ENCODE peak calls at places on chromosomes 1 and 21, in seven cellular contexts. G is adrenal gland, M is pancreas, C is bronchial epithelial cell, O is astrocyte of the spinal cord, F is AG09309, V is WERI-Rb-1. Y is an unnamed sample.

GRCh38 chr1:243483084-243483845 is 227.4 kb downstream of the SDCCAG8 start:
- DNase-seq in G (no peak), M (no peak), C (no peak), O (no peak), F (no peak), V (peak), Y (no peak)

GRCh38 chr1:194568610-194569009 is 1382.2 kb upstream of the B3GALT2 start:
- DNase-seq in G (no peak), M (no peak), C (no peak), O (no peak), F (no peak), V (no peak), Y (no peak)

GRCh38 chr1:228099331-228099732 is 3.8 kb downstream of the C1orf35 start:
- DNase-seq in G (no peak), M (no peak), C (no peak), O (no peak), F (no peak), V (no peak), Y (no peak)

GRCh38 chr1:202952818-202953217 is 5.3 kb downstream of the ADIPOR1 start:
- DNase-seq in G (peak), M (peak), C (peak), O (peak), F (peak), V (no peak), Y (peak)

GRCh38 chr1:32142446-32143301 is 34.8 kb downstream of the KPNA6 start:
- DNase-seq in G (peak), M (peak), C (peak), O (peak), F (peak), V (no peak), Y (peak)

GRCh38 chr1:218436346-218436745 is 91.2 kb downstream of the TGFB2 start:
- DNase-seq in G (no peak), M (no peak), C (no peak), O (no peak), F (no peak), V (no peak), Y (no peak)

GRCh38 chr1:246794261-246795093 is 70.3 kb downstream of the SCCPDH start:
- DNase-seq in G (no peak), M (no peak), C (peak), O (no peak), F (peak), V (peak), Y (no peak)

GRCh38 chr1:20476260-20477038 is 9.6 kb downstream of the CAMK2N1 start:
- DNase-seq in G (peak), M (peak), C (no peak), O (no peak), F (no peak), V (peak), Y (no peak)

GRCh38 chr1:226863446-226863845 is 7.0 kb upstream of the PSEN2 start:
- DNase-seq in G (no peak), M (no peak), C (peak), O (peak), F (peak), V (no peak), Y (peak)

GRCh38 chr1:54499097-54500029 is 48.7 kb upstream of the ACOT11 start:
- DNase-seq in G (no peak), M (no peak), C (peak), O (peak), F (no peak), V (peak), Y (no peak)

GRCh38 chr1:26959722-26960624 is at the start of gene KDF1:
- DNase-seq in G (no peak), M (peak), C (peak), O (no peak), F (no peak), V (peak), Y (no peak)
- TF ChIP-seq CTCF in G (peak), M (peak), C (peak), O (no peak), F (no peak), V (peak), Y (no peak)

GRCh38 chr21:41933259-41934079 is 20.3 kb downstream of the C2CD2 start:
- DNase-seq in G (peak), M (no peak), C (peak), O (no peak), F (no peak), V (no peak), Y (no peak)
- H3K4me3 ChIP-seq in G (peak), M (no peak), C (peak), O (no peak), F (no peak), V (no peak), Y (no peak)

GRCh38 chr1:205570173-205570501 is 61.7 kb downstream of the ELK4 start:
- DNase-seq in G (no peak), M (no peak), C (no peak), O (no peak), F (no peak), V (peak), Y (no peak)

GRCh38 chr1:205568469-205569361 is 63.1 kb downstream of the ELK4 start:
- DNase-seq in G (no peak), M (no peak), C (no peak), O (no peak), F (no peak), V (peak), Y (no peak)

GRCh38 chr1:205570796-205571537 is 60.8 kb downstream of the ELK4 start:
- DNase-seq in G (no peak), M (no peak), C (peak), O (no peak), F (no peak), V (peak), Y (no peak)

GRCh38 chr1:205568135-205568468 is 63.6 kb downstream of the CDK18 start:
- DNase-seq in G (no peak), M (no peak), C (no peak), O (no peak), F (no peak), V (peak), Y (no peak)

GRCh38 chr1:205569411-205570172 is 62.2 kb downstream of the ELK4 start:
- DNase-seq in G (no peak), M (no peak), C (no peak), O (no peak), F (no peak), V (peak), Y (no peak)
- TF ChIP-seq CTCF in G (no peak), M (no peak), C (no peak), O (no peak), F (no peak), V (no peak), Y (no peak)

GRCh38 chr1:156151093-156151688 is 2.2 kb upstream of the SEMA4A start:
- DNase-seq in G (peak), M (no peak), C (peak), O (no peak), F (no peak), V (no peak), Y (no peak)

GRCh38 chr1:156148236-156148635 is 5.1 kb upstream of the SEMA4A start:
- DNase-seq in G (no peak), M (no peak), C (no peak), O (no peak), F (no peak), V (no peak), Y (no peak)

GRCh38 chr1:156146749-156147405 is 6.5 kb upstream of the SEMA4A start:
- DNase-seq in G (no peak), M (no peak), C (no peak), O (no peak), F (no peak), V (no peak), Y (no peak)

GRCh38 chr1:156150107-156151000 is 3.0 kb upstream of the SEMA4A start:
- DNase-seq in G (no peak), M (no peak), C (no peak), O (no peak), F (no peak), V (no peak), Y (no peak)

GRCh38 chr1:156149374-156150106 is 3.8 kb upstream of the SEMA4A start:
- DNase-seq in G (no peak), M (no peak), C (no peak), O (no peak), F (no peak), V (no peak), Y (no peak)
- H3K4me3 ChIP-seq in G (no peak), M (no peak), C (no peak), O (no peak), F (no peak), V (no peak), Y (no peak)

DNA sequence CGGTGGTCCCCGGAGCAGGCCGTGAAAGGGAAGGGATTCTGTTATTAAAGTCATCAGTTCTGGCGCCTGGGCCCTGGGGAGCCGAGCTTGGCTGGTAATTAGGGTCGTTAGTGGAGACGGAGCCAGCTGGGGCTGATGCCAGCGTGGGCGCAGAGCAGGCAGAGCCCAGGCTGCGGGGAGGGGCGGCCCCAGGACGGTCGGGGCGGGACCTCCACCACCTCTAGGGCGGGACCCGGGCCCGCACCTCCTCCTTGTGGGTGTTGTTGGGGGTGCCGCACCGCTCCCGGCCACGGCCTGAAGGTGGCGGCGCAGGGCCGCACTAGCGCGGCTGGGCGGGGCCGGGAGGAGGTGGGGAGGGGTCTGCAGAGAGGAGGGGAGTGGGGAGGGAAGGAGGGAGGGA is 470.6 kb downstream of the PTPRU start:
- DNase-seq in G (no peak), M (no peak), C (no peak), O (peak), F (no peak), V (peak), Y (no peak)
- TF ChIP-seq CTCF in G (peak), M (no peak), C (peak), O (peak), F (peak), V (peak), Y (peak)

DNA sequence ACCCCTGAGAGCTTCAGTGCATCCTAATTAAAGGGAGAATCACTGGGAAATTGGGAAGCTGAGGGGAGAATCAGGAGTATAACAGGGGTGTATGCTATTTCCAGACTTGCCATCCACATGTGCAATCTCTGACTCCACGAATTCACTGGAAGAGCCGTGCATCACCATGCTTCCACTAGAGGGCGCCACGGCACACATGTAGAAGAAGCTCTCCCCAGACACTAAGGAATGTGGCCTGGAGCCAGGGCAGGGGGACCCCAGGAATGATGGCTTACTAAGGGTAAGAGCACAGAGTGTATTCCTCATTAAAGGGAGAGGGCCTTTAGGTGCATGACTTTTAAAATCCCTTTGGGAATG is 81.5 kb downstream of the ABCA4 start:
- DNase-seq in G (peak), M (peak), C (peak), O (peak), F (no peak), V (peak), Y (no peak)
- H3K4me3 ChIP-seq in G (no peak), M (no peak), C (no peak), O (no peak), F (no peak), V (no peak), Y (no peak)

GRCh38 chr1:212294983-212295382 is 9.8 kb downstream of the PPP2R5A start:
- DNase-seq in G (no peak), M (no peak), C (peak), O (no peak), F (no peak), V (no peak), Y (no peak)

GRCh38 chr1:212292250-212292924 is 7.2 kb downstream of the PPP2R5A start:
- DNase-seq in G (no peak), M (no peak), C (no peak), O (no peak), F (no peak), V (no peak), Y (no peak)

GRCh38 chr1:212291505-212292134 is 6.4 kb downstream of the PPP2R5A start:
- DNase-seq in G (no peak), M (no peak), C (peak), O (peak), F (no peak), V (no peak), Y (no peak)

GRCh38 chr1:212295579-212295978 is 10.4 kb downstream of the PPP2R5A start:
- DNase-seq in G (no peak), M (no peak), C (no peak), O (no peak), F (no peak), V (no peak), Y (no peak)

GRCh38 chr1:212293579-212293978 is 8.4 kb downstream of the PPP2R5A start:
- DNase-seq in G (no peak), M (no peak), C (no peak), O (no peak), F (no peak), V (no peak), Y (no peak)
- TF ChIP-seq CTCF in G (no peak), M (no peak), C (no peak), O (peak), F (peak), V (peak), Y (peak)

DNA sequence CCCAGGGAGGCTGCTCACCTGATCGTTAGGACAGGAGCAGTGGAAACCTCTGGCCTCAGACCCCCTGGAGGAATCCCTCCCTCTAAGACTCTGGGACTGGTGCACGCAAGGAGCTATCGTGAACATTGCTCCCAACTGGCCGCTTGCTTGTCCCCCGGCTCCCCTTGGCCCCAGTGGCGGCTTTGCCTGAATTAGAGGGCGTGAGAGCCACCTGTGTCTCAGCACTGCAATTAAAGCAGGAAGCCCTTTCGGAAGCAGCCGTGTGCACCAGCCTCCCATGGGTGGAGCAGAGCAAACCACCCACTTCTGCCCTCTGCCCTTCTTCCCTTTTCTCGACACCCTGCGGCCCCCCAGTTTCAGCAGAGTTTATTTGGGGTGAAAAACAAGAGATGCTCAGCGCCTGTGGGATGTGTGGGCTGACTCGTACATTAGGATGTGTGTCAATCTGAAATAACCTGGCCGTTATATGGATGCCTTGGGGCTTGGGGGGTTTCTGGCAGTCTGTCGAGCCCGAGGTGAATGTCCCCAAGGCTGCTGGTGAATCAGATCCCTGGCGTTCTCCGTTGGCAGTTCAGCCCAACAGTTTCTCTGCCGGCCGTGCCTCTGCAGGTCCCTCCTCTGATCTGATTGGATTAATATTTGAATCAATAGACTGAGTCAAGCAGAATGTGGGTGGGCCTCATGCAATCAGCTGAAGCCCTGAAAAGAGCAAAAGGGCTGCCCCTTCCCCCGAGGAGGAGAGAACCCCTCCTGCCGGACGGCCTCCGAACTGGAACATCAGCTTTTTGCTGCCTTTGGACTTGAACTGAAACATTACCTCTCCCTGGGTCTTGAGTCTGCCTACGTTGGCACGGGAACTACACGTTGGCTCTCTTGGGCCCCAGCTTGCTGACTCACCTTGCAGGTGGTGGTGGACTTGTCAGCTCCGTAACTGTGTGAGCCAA is 7.3 kb upstream of the UMODL1 start:
- DNase-seq in G (no peak), M (no peak), C (peak), O (no peak), F (no peak), V (peak), Y (no peak)
- H3K4me3 ChIP-seq in G (peak), M (no peak), C (no peak), O (no peak), F (no peak), V (peak), Y (no peak)

GRCh38 chr1:205585835-205586785 is 45.7 kb downstream of the ELK4 start:
- DNase-seq in G (no peak), M (peak), C (no peak), O (no peak), F (no peak), V (no peak), Y (no peak)

GRCh38 chr1:205583461-205584130 is 48.2 kb downstream of the ELK4 start:
- DNase-seq in G (no peak), M (peak), C (no peak), O (no peak), F (no peak), V (peak), Y (no peak)

GRCh38 chr1:205584732-205585131 is 47.1 kb downstream of the ELK4 start:
- DNase-seq in G (no peak), M (peak), C (no peak), O (no peak), F (no peak), V (peak), Y (no peak)

GRCh38 chr1:205587576-205587975 is 44.2 kb downstream of the ELK4 start:
- DNase-seq in G (no peak), M (no peak), C (no peak), O (no peak), F (no peak), V (no peak), Y (no peak)

DNA sequence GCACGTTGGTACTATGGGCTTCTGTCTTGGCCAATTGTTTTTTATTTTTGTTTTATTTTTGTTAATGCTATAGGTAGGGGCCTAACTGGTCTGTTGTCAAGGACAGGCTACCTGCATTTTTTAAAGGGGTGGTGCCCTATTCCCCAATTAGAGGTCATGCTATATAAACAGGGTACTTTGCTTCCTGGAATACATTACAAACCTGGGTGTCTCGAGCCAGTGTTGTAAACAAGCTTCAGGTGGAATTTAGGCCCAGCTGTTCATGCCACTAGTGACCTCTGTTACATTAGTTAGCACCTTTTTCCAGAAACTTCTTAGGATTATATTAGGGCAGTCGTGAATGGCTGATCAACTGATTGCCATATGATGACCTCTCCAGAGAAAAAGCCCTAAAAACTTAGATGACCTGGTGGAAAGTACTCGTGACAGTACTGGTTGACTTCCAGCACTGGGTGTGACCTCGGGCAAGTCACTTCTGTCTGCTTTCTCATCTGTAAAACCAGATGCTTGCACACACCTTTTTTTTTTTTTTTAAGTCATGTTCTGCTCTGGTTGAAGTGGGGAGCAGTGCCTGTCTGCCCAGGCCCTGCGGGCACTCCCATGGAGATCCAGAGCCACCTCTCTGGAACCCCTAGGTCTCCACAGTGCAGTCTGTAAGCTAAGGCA is 46.5 kb downstream of the ELK4 start:
- DNase-seq in G (no peak), M (peak), C (no peak), O (no peak), F (no peak), V (no peak), Y (no peak)
- TF ChIP-seq CTCF in G (no peak), M (no peak), C (no peak), O (no peak), F (no peak), V (no peak), Y (no peak)

Y was measured in astrocyte of the cerebellum.